ENCODE peak calls at places on chromosomes 13 and 19, in nine cellular contexts. Z is right atrium auricular region; O is A549; V is effector memory CD4-positive, alpha-beta T cell; K is neural progenitor cell; J is body of pancreas; X is tibial nerve; C is AG10803; L is hepatocyte. T is an unnamed sample.
A peak's percentile ranks its signal among the peaks of the same experiment; 100 is the strongest.

GRCh38 chr19:16041571-16042386 is 34.5 kb upstream of the TPM4 start:
- DNase-seq in Z (peak; percentile 84), O (peak; percentile 79), V (peak; percentile 66), K (peak; percentile 86), J (peak; percentile 81), X (peak; percentile 66), C (peak; percentile 71), L (peak; percentile 85), T (peak; percentile 34)

GRCh38 chr13:64959276-64959675 is 2270.9 kb downstream of the PCDH9 start:
- DNase-seq in Z (no peak), O (no peak), V (no peak), K (no peak), J (no peak), X (no peak), C (no peak), L (no peak), T (no peak)

GRCh38 chr13:112510002-112510780 is 77.8 kb downstream of the TUBGCP3 start:
- DNase-seq in Z (no peak), O (peak; percentile 59), V (no peak), K (peak; percentile 81), J (peak; percentile 41), X (no peak), C (peak; percentile 78), L (peak; percentile 70), T (peak; percentile 28)

GRCh38 chr19:48391100-48392005 is at the start of gene KDELR1:
- DNase-seq in Z (peak; percentile 77), O (peak; percentile 78), V (peak; percentile 57), K (peak; percentile 84), J (peak; percentile 78), X (peak; percentile 54), C (peak; percentile 66), L (peak; percentile 93), T (no peak)

GRCh38 chr19:19721896-19722295 is 11.0 kb downstream of the ZNF14 start:
- DNase-seq in Z (no peak), O (no peak), V (no peak), K (no peak), J (no peak), X (no peak), C (no peak), L (no peak), T (no peak)

GRCh38 chr13:76856141-76856571 is 30.0 kb downstream of the KCTD12 start:
- DNase-seq in Z (no peak), O (no peak), V (no peak), K (no peak), J (no peak), X (no peak), C (peak; percentile 86), L (no peak), T (peak; percentile 8)

GRCh38 chr13:31043891-31044657 is 111.6 kb downstream of the TEX26 start:
- DNase-seq in Z (peak; percentile 87), O (peak; percentile 48), V (peak; percentile 67), K (peak; percentile 84), J (peak; percentile 75), X (peak; percentile 65), C (peak; percentile 70), L (peak; percentile 90), T (peak; percentile 86)

GRCh38 chr13:90427322-90428272 is 919.9 kb upstream of the MIR17HG start:
- DNase-seq in Z (no peak), O (no peak), V (no peak), K (peak; percentile 17), J (no peak), X (no peak), C (no peak), L (no peak), T (no peak)

GRCh38 chr19:8611890-8612806 is 1.6 kb upstream of the ADAMTS10 start:
- DNase-seq in Z (peak; percentile 92), O (peak; percentile 80), V (no peak), K (no peak), J (peak; percentile 60), X (no peak), C (peak; percentile 79), L (peak; percentile 37), T (no peak)

GRCh38 chr19:45117167-45117594 is 24.2 kb downstream of the PPP1R37 start:
- DNase-seq in Z (no peak), O (no peak), V (no peak), K (peak; percentile 63), J (no peak), X (no peak), C (no peak), L (peak; percentile 46), T (peak; percentile 93)

GRCh38 chr19:52190679-52191293 is 934 bp downstream of the PPP2R1A start:
- DNase-seq in Z (peak; percentile 62), O (no peak), V (no peak), K (peak; percentile 38), J (no peak), X (no peak), C (peak; percentile 46), L (no peak), T (no peak)

GRCh38 chr19:13190781-13191540 is 40.8 kb downstream of the IER2 start:
- DNase-seq in Z (no peak), O (no peak), V (no peak), K (no peak), J (no peak), X (no peak), C (no peak), L (peak; percentile 76), T (no peak)

GRCh38 chr13:87129602-87130300 is 541.4 kb upstream of the SLITRK5 start:
- DNase-seq in Z (no peak), O (no peak), V (no peak), K (no peak), J (no peak), X (no peak), C (no peak), L (no peak), T (no peak)

GRCh38 chr13:19634129-19634740 is 776 bp downstream of the MPHOSPH8 start:
- DNase-seq in Z (no peak), O (no peak), V (no peak), K (peak; percentile 19), J (peak; percentile 29), X (no peak), C (peak; percentile 58), L (peak; percentile 30), T (no peak)

GRCh38 chr19:56314018-56314583 is 538 bp downstream of the ZSCAN5A start:
- DNase-seq in Z (no peak), O (peak; percentile 28), V (no peak), K (no peak), J (no peak), X (no peak), C (no peak), L (peak; percentile 58), T (no peak)

GRCh38 chr19:14410054-14410774 is 8.9 kb downstream of the DDX39A start:
- DNase-seq in Z (no peak), O (no peak), V (no peak), K (no peak), J (no peak), X (no peak), C (no peak), L (no peak), T (no peak)

GRCh38 chr19:54523403-54523802 is 20.8 kb downstream of the LAIR2 start:
- DNase-seq in Z (no peak), O (no peak), V (no peak), K (no peak), J (no peak), X (no peak), C (peak; percentile 4), L (no peak), T (peak; percentile 15)

GRCh38 chr19:10114651-10115391 is 3.3 kb downstream of the P2RY11 start:
- DNase-seq in Z (no peak), O (no peak), V (no peak), K (no peak), J (no peak), X (no peak), C (no peak), L (no peak), T (no peak)

GRCh38 chr13:95150555-95150954 is 150.7 kb downstream of the ABCC4 start:
- DNase-seq in Z (no peak), O (no peak), V (no peak), K (no peak), J (no peak), X (no peak), C (no peak), L (no peak), T (no peak)

GRCh38 chr13:49996166-49996915 is 501 bp upstream of the TRIM13 start:
- DNase-seq in Z (peak; percentile 87), O (peak; percentile 52), V (peak; percentile 84), K (peak; percentile 98), J (peak; percentile 95), X (peak; percentile 89), C (peak; percentile 94), L (peak; percentile 97), T (peak; percentile 83)

GRCh38 chr13:49997935-49998334 is 1.1 kb downstream of the TRIM13 start:
- DNase-seq in Z (no peak), O (no peak), V (no peak), K (no peak), J (no peak), X (no peak), C (peak; percentile 6), L (no peak), T (no peak)

GRCh38 chr13:50001287-50001686 is 4.4 kb downstream of the TRIM13 start:
- DNase-seq in Z (no peak), O (no peak), V (no peak), K (no peak), J (no peak), X (no peak), C (no peak), L (no peak), T (no peak)

GRCh38 chr13:49996951-49997895 is at the start of gene TRIM13:
- DNase-seq in Z (peak; percentile 91), O (peak; percentile 49), V (peak; percentile 75), K (peak; percentile 94), J (peak; percentile 88), X (peak; percentile 92), C (peak; percentile 89), L (peak; percentile 94), T (peak; percentile 81)

GRCh38 chr13:49998714-49999624 is 2.1 kb downstream of the TRIM13 start:
- DNase-seq in Z (no peak), O (no peak), V (no peak), K (no peak), J (no peak), X (no peak), C (no peak), L (no peak), T (no peak)
- H3K4me3 ChIP-seq in Z (no peak overlapping the region), O (peak overlapping the region; percentile 76), V (no peak overlapping the region), K (peak overlapping the region; percentile 100), J (no peak overlapping the region), X (peak overlapping the region; percentile 84), C (peak overlapping the region; percentile 81), L (no peak overlapping the region), T (peak overlapping the region; percentile 86)

GRCh38 chr19:7480975-7481265 is 7.9 kb downstream of the PEX11G start:
- DNase-seq in Z (no peak), O (no peak), V (no peak), K (no peak), J (no peak), X (no peak), C (no peak), L (no peak), T (no peak)
- H3K4me3 ChIP-seq in Z (no peak overlapping the region), O (no peak overlapping the region), V (no peak overlapping the region), K (no peak overlapping the region), J (no peak overlapping the region), X (no peak overlapping the region), C (no peak overlapping the region), L (no peak overlapping the region), T (no peak overlapping the region)

GRCh38 chr19:18293642-18294466 is 12.4 kb upstream of the JUND start:
- DNase-seq in Z (no peak), O (no peak), V (no peak), K (peak; percentile 78), J (no peak), X (no peak), C (no peak), L (no peak), T (no peak)
- H3K4me3 ChIP-seq in Z (no peak overlapping the region), O (peak overlapping the region; percentile 56), V (no peak overlapping the region), K (no peak overlapping the region), J (no peak overlapping the region), X (no peak overlapping the region), C (no peak overlapping the region), L (no peak overlapping the region), T (no peak overlapping the region)

GRCh38 chr13:46555722-46556121 is 2.8 kb downstream of the LRCH1 start:
- DNase-seq in Z (no peak), O (no peak), V (no peak), K (no peak), J (no peak), X (no peak), C (no peak), L (no peak), T (no peak)
- H3K4me3 ChIP-seq in Z (no peak overlapping the region), O (no peak overlapping the region), V (no peak overlapping the region), K (no peak overlapping the region), J (no peak overlapping the region), X (no peak overlapping the region), C (no peak overlapping the region), L (peak overlapping the region; percentile 98), T (no peak overlapping the region)